ENCODE peak calls at places on chromosomes 13 and 19, in eight cellular contexts. Y is sigmoid colon, V is astrocyte of the spinal cord, S is endothelial cell, X is breast epithelium, F is OCI-LY7, I is adrenal gland, L is upper lobe of right lung. T is an unnamed sample.

GRCh38 chr19:7908742-7909461 is 5.2 kb downstream of the MAP2K7 start:
- DNase-seq in Y (no peak), V (no peak), S (no peak), X (no peak), F (no peak), I (no peak), L (no peak), T (no peak)

GRCh38 chr19:33419763-33420080 is 46.2 kb downstream of the CEBPG start:
- DNase-seq in Y (no peak), V (no peak), S (no peak), X (no peak), F (no peak), I (no peak), L (no peak), T (no peak)

GRCh38 chr13:22877421-22877820 is 303.4 kb upstream of the SGCG start:
- DNase-seq in Y (no peak), V (no peak), S (no peak), X (no peak), F (no peak), I (no peak), L (no peak), T (no peak)

GRCh38 chr19:18193388-18194207 is 580 bp downstream of the MPV17L2 start:
- DNase-seq in Y (peak; percentile 79), V (no peak), S (peak; percentile 29), X (no peak), F (peak; percentile 23), I (no peak), L (no peak), T (no peak)

GRCh38 chr19:35753634-35754364 is 3.0 kb downstream of the HSPB6 start:
- DNase-seq in Y (peak; percentile 72), V (no peak), S (no peak), X (no peak), F (no peak), I (no peak), L (no peak), T (no peak)

GRCh38 chr13:94093652-94094310 is 385.7 kb downstream of the DCT start:
- DNase-seq in Y (no peak), V (no peak), S (no peak), X (no peak), F (no peak), I (no peak), L (no peak), T (no peak)

GRCh38 chr13:101398191-101398590 is 18.1 kb downstream of the NALCN start:
- DNase-seq in Y (no peak), V (peak; percentile 50), S (no peak), X (no peak), F (no peak), I (no peak), L (no peak), T (no peak)

GRCh38 chr13:113539822-113540221 is 44.7 kb upstream of the TFDP1 start:
- DNase-seq in Y (peak; percentile 22), V (no peak), S (no peak), X (peak; percentile 22), F (no peak), I (no peak), L (peak; percentile 22), T (no peak)

GRCh38 chr19:13825489-13826475 is 30.5 kb downstream of the ZSWIM4 start:
- DNase-seq in Y (no peak), V (no peak), S (no peak), X (no peak), F (peak; percentile 50), I (no peak), L (no peak), T (no peak)

GRCh38 chr13:38542601-38543000 is 144.3 kb upstream of the FREM2 start:
- DNase-seq in Y (no peak), V (peak; percentile 8), S (no peak), X (no peak), F (no peak), I (no peak), L (no peak), T (no peak)

GRCh38 chr19:48600679-48601382 is 5.7 kb upstream of the SPACA4 start:
- DNase-seq in Y (no peak), V (no peak), S (no peak), X (no peak), F (no peak), I (no peak), L (no peak), T (no peak)

GRCh38 chr13:38767506-38768265 is 80.8 kb downstream of the FREM2 start:
- DNase-seq in Y (no peak), V (no peak), S (no peak), X (no peak), F (no peak), I (no peak), L (no peak), T (no peak)

GRCh38 chr13:54124700-54125099 is 1096.1 kb downstream of the OLFM4 start:
- DNase-seq in Y (no peak), V (no peak), S (no peak), X (no peak), F (no peak), I (no peak), L (no peak), T (no peak)

GRCh38 chr19:7494416-7495098 is 5.7 kb upstream of the PEX11G start:
- DNase-seq in Y (peak; percentile 85), V (no peak), S (no peak), X (no peak), F (no peak), I (peak; percentile 96), L (no peak), T (peak; percentile 7)

GRCh38 chr13:62418872-62419271 is 1003.2 kb upstream of the PCDH20 start:
- DNase-seq in Y (no peak), V (peak; percentile 10), S (no peak), X (no peak), F (no peak), I (no peak), L (no peak), T (no peak)

GRCh38 chr13:78875792-78876580 is 217.0 kb upstream of the OBI1 start:
- DNase-seq in Y (no peak), V (no peak), S (no peak), X (no peak), F (peak; percentile 26), I (no peak), L (no peak), T (peak; percentile 11)

GRCh38 chr19:6340493-6341201 is 7.2 kb upstream of the ACER1 start:
- DNase-seq in Y (no peak), V (no peak), S (no peak), X (no peak), F (peak; percentile 17), I (no peak), L (no peak), T (no peak)

GRCh38 chr13:74443623-74444022 is 309.4 kb upstream of the KLF12 start:
- DNase-seq in Y (no peak), V (peak; percentile 89), S (no peak), X (no peak), F (no peak), I (peak; percentile 1), L (no peak), T (no peak)

GRCh38 chr19:6378036-6378435 is 2.3 kb upstream of the PSPN start:
- DNase-seq in Y (no peak), V (peak; percentile 9), S (no peak), X (no peak), F (no peak), I (no peak), L (no peak), T (no peak)

GRCh38 chr13:45473627-45474026 is 8.9 kb downstream of the COG3 start:
- DNase-seq in Y (no peak), V (no peak), S (no peak), X (no peak), F (peak; percentile 28), I (no peak), L (no peak), T (no peak)

DNA sequence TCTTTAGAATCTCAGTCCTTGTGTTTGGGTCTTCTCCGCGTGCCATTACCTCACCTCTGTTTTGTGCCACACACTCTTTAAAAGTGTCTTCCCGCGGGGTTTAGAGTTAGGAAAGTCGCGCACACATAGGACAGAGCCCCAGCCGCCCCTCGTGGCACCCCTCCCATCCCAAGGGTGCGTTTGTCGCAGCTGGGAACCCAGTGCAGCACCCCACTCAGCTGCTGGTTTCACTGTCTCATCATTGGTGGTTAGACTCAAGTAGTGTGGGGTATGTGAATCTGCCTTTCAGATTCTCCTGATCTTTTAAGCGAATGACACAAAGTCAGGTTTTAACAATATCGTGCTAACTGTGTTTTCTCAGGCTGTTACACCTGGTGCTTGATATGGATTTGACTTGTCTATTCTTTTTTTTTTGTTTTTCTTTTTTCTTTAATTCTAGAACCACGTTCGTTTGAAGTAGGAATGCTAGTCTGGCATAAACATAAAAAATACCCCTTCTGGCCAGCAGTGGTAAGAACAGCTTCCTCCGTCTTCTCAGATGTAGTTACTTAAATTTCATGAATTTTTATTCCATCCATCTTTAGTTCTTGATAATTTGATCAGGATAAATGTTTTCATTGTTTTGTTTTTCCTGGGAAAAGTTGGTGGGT is 19.5 kb upstream of the NDUFS7 start:
- DNase-seq in Y (no peak), V (peak; percentile 23), S (no peak), X (no peak), F (no peak), I (no peak), L (no peak), T (peak; percentile 68)
- TF ChIP-seq CTCF in Y (no peak), V (peak; percentile 38), S (peak; percentile 57), X (no peak), F (peak; percentile 63), I (no peak), L (peak; percentile 17), T (peak; percentile 10)

GRCh38 chr13:97586941-97587340 is 153.0 kb downstream of the RAP2A start:
- DNase-seq in Y (no peak), V (no peak), S (no peak), X (no peak), F (no peak), I (no peak), L (no peak), T (no peak)

GRCh38 chr13:97583884-97584497 is 150.0 kb downstream of the RAP2A start:
- DNase-seq in Y (no peak), V (no peak), S (no peak), X (no peak), F (no peak), I (no peak), L (no peak), T (no peak)

GRCh38 chr13:97588993-97589392 is 155.0 kb downstream of the RAP2A start:
- DNase-seq in Y (no peak), V (no peak), S (no peak), X (no peak), F (no peak), I (no peak), L (no peak), T (no peak)
- TF ChIP-seq CTCF in Y (no peak), V (no peak), S (no peak), X (no peak), F (no peak), I (no peak), L (no peak), T (no peak)

GRCh38 chr13:96474158-96474606 is 384.3 kb downstream of the HS6ST3 start:
- DNase-seq in Y (no peak), V (no peak), S (no peak), X (no peak), F (no peak), I (no peak), L (no peak), T (no peak)

GRCh38 chr13:96473463-96474157 is 383.7 kb downstream of the HS6ST3 start:
- DNase-seq in Y (no peak), V (no peak), S (no peak), X (no peak), F (no peak), I (no peak), L (no peak), T (no peak)

GRCh38 chr13:96475103-96475502 is 385.2 kb downstream of the HS6ST3 start:
- DNase-seq in Y (no peak), V (no peak), S (no peak), X (no peak), F (no peak), I (no peak), L (no peak), T (no peak)
- TF ChIP-seq CTCF in Y (no peak), V (no peak), S (no peak), X (no peak), F (no peak), I (no peak), L (no peak), T (no peak)

GRCh38 chr19:46499692-46500091 is 4.0 kb upstream of the PNMA8B start:
- DNase-seq in Y (no peak), V (no peak), S (no peak), X (no peak), F (no peak), I (no peak), L (no peak), T (no peak)
- TF ChIP-seq CTCF in Y (no peak), V (no peak), S (no peak), X (no peak), F (no peak), I (no peak), L (no peak), T (no peak)

T was measured in GM10248.